ENCODE peak calls at places on chromosomes 11 and 22, in nine cellular contexts. One of them, this sample, is unnamed.

GRCh38 chr22:28064941-28065340 is 145.9 kb upstream of the PITPNB start:
- DNase-seq in fibroblast of the aortic adventitia: peak
- DNase-seq in astrocyte of the spinal cord: no peak
- DNase-seq in colonic mucosa: no peak
- DNase-seq in OCI-LY7: no peak
- DNase-seq in endothelial cell: no peak
- DNase-seq in CD4-positive, alpha-beta T cell: no peak
- DNase-seq in WERI-Rb-1: no peak
- DNase-seq in spleen: no peak
- DNase-seq in this sample: no peak

GRCh38 chr11:95138448-95138847 is 48.8 kb downstream of the ENDOD1 start:
- DNase-seq in CD4-positive, alpha-beta T cell: no peak
- DNase-seq in OCI-LY7: peak
- DNase-seq in endothelial cell: no peak
- DNase-seq in WERI-Rb-1: no peak
- DNase-seq in fibroblast of the aortic adventitia: peak
- DNase-seq in spleen: no peak
- DNase-seq in colonic mucosa: no peak
- DNase-seq in astrocyte of the spinal cord: no peak
- DNase-seq in this sample: no peak

GRCh38 chr22:22099194-22099486 is 116.6 kb upstream of the TOP3B start:
- DNase-seq in astrocyte of the spinal cord: no peak
- DNase-seq in fibroblast of the aortic adventitia: no peak
- DNase-seq in spleen: no peak
- DNase-seq in CD4-positive, alpha-beta T cell: no peak
- DNase-seq in OCI-LY7: peak
- DNase-seq in WERI-Rb-1: no peak
- DNase-seq in endothelial cell: no peak
- DNase-seq in colonic mucosa: no peak
- DNase-seq in this sample: no peak

GRCh38 chr11:83855237-83855636 is 569.1 kb upstream of the CCDC90B start:
- DNase-seq in endothelial cell: no peak
- DNase-seq in OCI-LY7: no peak
- DNase-seq in astrocyte of the spinal cord: no peak
- DNase-seq in WERI-Rb-1: no peak
- DNase-seq in colonic mucosa: no peak
- DNase-seq in spleen: no peak
- DNase-seq in fibroblast of the aortic adventitia: no peak
- DNase-seq in CD4-positive, alpha-beta T cell: no peak
- DNase-seq in this sample: no peak

GRCh38 chr22:35150163-35151107 is 84.5 kb downstream of the ISX start:
- DNase-seq in WERI-Rb-1: peak
- DNase-seq in CD4-positive, alpha-beta T cell: peak
- DNase-seq in OCI-LY7: peak
- DNase-seq in colonic mucosa: peak
- DNase-seq in fibroblast of the aortic adventitia: peak
- DNase-seq in astrocyte of the spinal cord: peak
- DNase-seq in endothelial cell: peak
- DNase-seq in spleen: peak
- DNase-seq in this sample: peak

GRCh38 chr11:17395978-17396377 is 7.5 kb upstream of the KCNJ11 start:
- DNase-seq in WERI-Rb-1: no peak
- DNase-seq in fibroblast of the aortic adventitia: no peak
- DNase-seq in colonic mucosa: no peak
- DNase-seq in endothelial cell: no peak
- DNase-seq in spleen: peak
- DNase-seq in OCI-LY7: no peak
- DNase-seq in CD4-positive, alpha-beta T cell: no peak
- DNase-seq in astrocyte of the spinal cord: no peak
- DNase-seq in this sample: no peak

GRCh38 chr22:36386351-36386899 is 1.3 kb downstream of the MYH9 start:
- DNase-seq in OCI-LY7: peak
- DNase-seq in colonic mucosa: peak
- DNase-seq in astrocyte of the spinal cord: no peak
- DNase-seq in spleen: peak
- DNase-seq in WERI-Rb-1: peak
- DNase-seq in endothelial cell: no peak
- DNase-seq in CD4-positive, alpha-beta T cell: no peak
- DNase-seq in fibroblast of the aortic adventitia: peak
- DNase-seq in this sample: no peak

GRCh38 chr11:118908931-118909618 is 16.7 kb downstream of the BCL9L start:
- DNase-seq in fibroblast of the aortic adventitia: peak
- DNase-seq in astrocyte of the spinal cord: peak
- DNase-seq in CD4-positive, alpha-beta T cell: no peak
- DNase-seq in spleen: peak
- DNase-seq in endothelial cell: no peak
- DNase-seq in OCI-LY7: no peak
- DNase-seq in colonic mucosa: peak
- DNase-seq in WERI-Rb-1: peak
- DNase-seq in this sample: no peak

GRCh38 chr11:44305149-44305642 is 4.7 kb downstream of the ALX4 start:
- DNase-seq in endothelial cell: no peak
- DNase-seq in colonic mucosa: no peak
- DNase-seq in OCI-LY7: no peak
- DNase-seq in WERI-Rb-1: no peak
- DNase-seq in spleen: no peak
- DNase-seq in astrocyte of the spinal cord: no peak
- DNase-seq in CD4-positive, alpha-beta T cell: no peak
- DNase-seq in fibroblast of the aortic adventitia: no peak
- DNase-seq in this sample: no peak

GRCh38 chr11:112962854-112963367 is 1.7 kb downstream of the NCAM1 start:
- DNase-seq in OCI-LY7: no peak
- DNase-seq in spleen: peak
- DNase-seq in endothelial cell: peak
- DNase-seq in WERI-Rb-1: peak
- DNase-seq in colonic mucosa: peak
- DNase-seq in astrocyte of the spinal cord: peak
- DNase-seq in fibroblast of the aortic adventitia: no peak
- DNase-seq in CD4-positive, alpha-beta T cell: no peak
- DNase-seq in this sample: peak

GRCh38 chr11:3865388-3866193 is 10.1 kb downstream of the STIM1 start:
- DNase-seq in endothelial cell: no peak
- DNase-seq in WERI-Rb-1: no peak
- DNase-seq in colonic mucosa: no peak
- DNase-seq in OCI-LY7: peak
- DNase-seq in spleen: no peak
- DNase-seq in CD4-positive, alpha-beta T cell: no peak
- DNase-seq in fibroblast of the aortic adventitia: peak
- DNase-seq in astrocyte of the spinal cord: peak
- DNase-seq in this sample: no peak

GRCh38 chr22:36197065-36197440 is 4.6 kb downstream of the APOL4 start:
- DNase-seq in colonic mucosa: no peak
- DNase-seq in WERI-Rb-1: peak
- DNase-seq in OCI-LY7: peak
- DNase-seq in CD4-positive, alpha-beta T cell: no peak
- DNase-seq in astrocyte of the spinal cord: peak
- DNase-seq in fibroblast of the aortic adventitia: peak
- DNase-seq in spleen: no peak
- DNase-seq in endothelial cell: peak
- DNase-seq in this sample: no peak

GRCh38 chr11:114738954-114739353 is 60.6 kb downstream of the NXPE2 start:
- DNase-seq in CD4-positive, alpha-beta T cell: no peak
- DNase-seq in colonic mucosa: peak
- DNase-seq in spleen: no peak
- DNase-seq in fibroblast of the aortic adventitia: peak
- DNase-seq in OCI-LY7: peak
- DNase-seq in endothelial cell: peak
- DNase-seq in WERI-Rb-1: peak
- DNase-seq in astrocyte of the spinal cord: peak
- DNase-seq in this sample: peak

GRCh38 chr11:133425245-133425644 is 107.1 kb downstream of the OPCML start:
- DNase-seq in endothelial cell: no peak
- DNase-seq in colonic mucosa: no peak
- DNase-seq in CD4-positive, alpha-beta T cell: no peak
- DNase-seq in OCI-LY7: no peak
- DNase-seq in spleen: no peak
- DNase-seq in WERI-Rb-1: no peak
- DNase-seq in astrocyte of the spinal cord: no peak
- DNase-seq in fibroblast of the aortic adventitia: no peak
- DNase-seq in this sample: no peak

GRCh38 chr22:45073064-45073463 is 63.3 kb upstream of the PHF21B start:
- DNase-seq in spleen: no peak
- DNase-seq in colonic mucosa: no peak
- DNase-seq in fibroblast of the aortic adventitia: no peak
- DNase-seq in astrocyte of the spinal cord: no peak
- DNase-seq in OCI-LY7: no peak
- DNase-seq in endothelial cell: no peak
- DNase-seq in CD4-positive, alpha-beta T cell: no peak
- DNase-seq in WERI-Rb-1: no peak
- DNase-seq in this sample: no peak

GRCh38 chr11:93559681-93560080 is 16.5 kb upstream of the SMCO4 start:
- DNase-seq in OCI-LY7: no peak
- DNase-seq in CD4-positive, alpha-beta T cell: no peak
- DNase-seq in endothelial cell: no peak
- DNase-seq in fibroblast of the aortic adventitia: no peak
- DNase-seq in spleen: no peak
- DNase-seq in astrocyte of the spinal cord: no peak
- DNase-seq in colonic mucosa: no peak
- DNase-seq in WERI-Rb-1: no peak
- DNase-seq in this sample: no peak

GRCh38 chr11:45179686-45180085 is 33.2 kb downstream of the PRDM11 start:
- DNase-seq in WERI-Rb-1: peak
- DNase-seq in fibroblast of the aortic adventitia: no peak
- DNase-seq in endothelial cell: no peak
- DNase-seq in OCI-LY7: no peak
- DNase-seq in spleen: no peak
- DNase-seq in CD4-positive, alpha-beta T cell: no peak
- DNase-seq in astrocyte of the spinal cord: no peak
- DNase-seq in colonic mucosa: no peak
- DNase-seq in this sample: no peak

GRCh38 chr11:120942701-120943100 is 81.2 kb upstream of the TBCEL start:
- DNase-seq in astrocyte of the spinal cord: no peak
- DNase-seq in OCI-LY7: no peak
- DNase-seq in CD4-positive, alpha-beta T cell: no peak
- DNase-seq in fibroblast of the aortic adventitia: no peak
- DNase-seq in spleen: no peak
- DNase-seq in WERI-Rb-1: no peak
- DNase-seq in endothelial cell: no peak
- DNase-seq in colonic mucosa: no peak
- DNase-seq in this sample: no peak

GRCh38 chr11:120950880-120951279 is 73.0 kb upstream of the TBCEL start:
- DNase-seq in WERI-Rb-1: no peak
- DNase-seq in colonic mucosa: no peak
- DNase-seq in fibroblast of the aortic adventitia: no peak
- DNase-seq in spleen: no peak
- DNase-seq in OCI-LY7: no peak
- DNase-seq in astrocyte of the spinal cord: no peak
- DNase-seq in CD4-positive, alpha-beta T cell: no peak
- DNase-seq in endothelial cell: no peak
- DNase-seq in this sample: no peak

GRCh38 chr11:120940297-120940847 is 83.5 kb upstream of the TBCEL start:
- DNase-seq in endothelial cell: no peak
- DNase-seq in WERI-Rb-1: no peak
- DNase-seq in colonic mucosa: no peak
- DNase-seq in astrocyte of the spinal cord: no peak
- DNase-seq in OCI-LY7: no peak
- DNase-seq in spleen: no peak
- DNase-seq in CD4-positive, alpha-beta T cell: no peak
- DNase-seq in fibroblast of the aortic adventitia: no peak
- DNase-seq in this sample: no peak

GRCh38 chr11:120941000-120941399 is 82.9 kb upstream of the TBCEL start:
- DNase-seq in fibroblast of the aortic adventitia: no peak
- DNase-seq in spleen: no peak
- DNase-seq in OCI-LY7: no peak
- DNase-seq in astrocyte of the spinal cord: no peak
- DNase-seq in WERI-Rb-1: no peak
- DNase-seq in endothelial cell: no peak
- DNase-seq in colonic mucosa: no peak
- DNase-seq in CD4-positive, alpha-beta T cell: no peak
- DNase-seq in this sample: no peak

GRCh38 chr11:120945042-120945441 is 78.9 kb upstream of the TBCEL start:
- DNase-seq in endothelial cell: no peak
- DNase-seq in CD4-positive, alpha-beta T cell: no peak
- DNase-seq in colonic mucosa: no peak
- DNase-seq in astrocyte of the spinal cord: no peak
- DNase-seq in WERI-Rb-1: no peak
- DNase-seq in fibroblast of the aortic adventitia: no peak
- DNase-seq in spleen: no peak
- DNase-seq in OCI-LY7: no peak
- DNase-seq in this sample: no peak
- TF ChIP-seq CTCF in endothelial cell: no peak
- TF ChIP-seq CTCF in CD4-positive, alpha-beta T cell: no peak
- TF ChIP-seq CTCF in colonic mucosa: no peak
- TF ChIP-seq CTCF in astrocyte of the spinal cord: peak
- TF ChIP-seq CTCF in WERI-Rb-1: peak
- TF ChIP-seq CTCF in fibroblast of the aortic adventitia: peak
- TF ChIP-seq CTCF in spleen: no peak
- TF ChIP-seq CTCF in OCI-LY7: peak
- TF ChIP-seq CTCF in this sample: no peak

DNA sequence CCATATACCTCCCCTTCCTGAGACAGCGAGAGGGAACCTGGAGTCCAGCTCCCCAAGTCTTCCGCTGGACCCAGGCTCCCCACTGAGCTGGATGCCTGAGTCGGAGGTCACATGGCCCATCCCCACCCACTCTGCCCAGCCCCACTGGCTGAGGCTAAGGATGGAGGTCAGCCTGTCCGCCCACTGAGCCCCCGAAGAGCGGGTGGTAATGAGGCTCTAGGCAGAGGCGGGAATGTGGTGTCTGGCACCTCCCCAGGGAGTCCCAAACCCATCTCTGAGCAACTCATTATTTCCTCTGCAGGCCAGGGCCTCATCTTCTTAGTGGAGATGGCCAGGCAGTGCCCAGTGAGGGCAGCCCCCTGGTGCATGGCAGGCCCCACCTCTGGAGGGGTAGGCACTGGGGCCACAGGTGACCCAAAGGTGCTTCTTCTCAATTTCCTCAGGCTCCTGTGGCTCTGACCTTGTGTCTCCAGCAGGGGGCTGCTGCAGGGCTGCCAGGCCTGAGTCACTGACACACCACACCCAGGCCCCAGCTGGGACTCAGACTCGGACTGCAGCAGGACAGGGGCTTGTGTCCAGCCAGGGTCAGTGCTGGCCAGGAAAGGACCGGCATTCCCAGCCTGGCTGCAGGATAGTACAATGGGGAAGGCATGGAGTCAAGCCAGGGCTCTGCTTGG is 10.2 kb upstream of the PDE2A start:
- DNase-seq in astrocyte of the spinal cord: peak
- DNase-seq in colonic mucosa: peak
- DNase-seq in spleen: peak
- DNase-seq in OCI-LY7: peak
- DNase-seq in endothelial cell: peak
- DNase-seq in WERI-Rb-1: peak
- DNase-seq in fibroblast of the aortic adventitia: peak
- DNase-seq in CD4-positive, alpha-beta T cell: peak
- DNase-seq in this sample: peak
- TF ChIP-seq CTCF in astrocyte of the spinal cord: peak
- TF ChIP-seq CTCF in colonic mucosa: peak
- TF ChIP-seq CTCF in spleen: peak
- TF ChIP-seq CTCF in OCI-LY7: peak
- TF ChIP-seq CTCF in endothelial cell: peak
- TF ChIP-seq CTCF in WERI-Rb-1: peak
- TF ChIP-seq CTCF in fibroblast of the aortic adventitia: peak
- TF ChIP-seq CTCF in CD4-positive, alpha-beta T cell: peak
- TF ChIP-seq CTCF in this sample: peak

GRCh38 chr11:21142007-21142406 is 472.6 kb downstream of the NELL1 start:
- DNase-seq in astrocyte of the spinal cord: no peak
- DNase-seq in CD4-positive, alpha-beta T cell: no peak
- DNase-seq in fibroblast of the aortic adventitia: no peak
- DNase-seq in WERI-Rb-1: peak
- DNase-seq in colonic mucosa: no peak
- DNase-seq in OCI-LY7: no peak
- DNase-seq in spleen: no peak
- DNase-seq in endothelial cell: peak
- DNase-seq in this sample: no peak
- TF ChIP-seq CTCF in astrocyte of the spinal cord: no peak
- TF ChIP-seq CTCF in CD4-positive, alpha-beta T cell: no peak
- TF ChIP-seq CTCF in fibroblast of the aortic adventitia: no peak
- TF ChIP-seq CTCF in WERI-Rb-1: peak
- TF ChIP-seq CTCF in colonic mucosa: no peak
- TF ChIP-seq CTCF in OCI-LY7: peak
- TF ChIP-seq CTCF in spleen: no peak
- TF ChIP-seq CTCF in endothelial cell: peak
- TF ChIP-seq CTCF in this sample: peak

GRCh38 chr11:130369141-130369691 is 54.5 kb upstream of the ZBTB44 start:
- DNase-seq in OCI-LY7: no peak
- DNase-seq in colonic mucosa: no peak
- DNase-seq in fibroblast of the aortic adventitia: no peak
- DNase-seq in WERI-Rb-1: peak
- DNase-seq in astrocyte of the spinal cord: no peak
- DNase-seq in endothelial cell: no peak
- DNase-seq in spleen: no peak
- DNase-seq in CD4-positive, alpha-beta T cell: no peak
- DNase-seq in this sample: no peak
- TF ChIP-seq CTCF in OCI-LY7: no peak
- TF ChIP-seq CTCF in colonic mucosa: no peak
- TF ChIP-seq CTCF in fibroblast of the aortic adventitia: no peak
- TF ChIP-seq CTCF in WERI-Rb-1: peak
- TF ChIP-seq CTCF in astrocyte of the spinal cord: no peak
- TF ChIP-seq CTCF in endothelial cell: no peak
- TF ChIP-seq CTCF in spleen: no peak
- TF ChIP-seq CTCF in CD4-positive, alpha-beta T cell: no peak
- TF ChIP-seq CTCF in this sample: no peak

This sample was measured in progenitor cell of endocrine pancreas.